ENCODE peak calls at places on chromosomes 13 and 19, in ten cellular contexts. T is T-helper 2 cell, J is upper lobe of right lung, B is DMS 273 treated with DMSO at 0.1 percent for 48 hours, S is osteocyte, G is hippocampal formation, W is mesothelial cell of epicardium, Z is Calu3, P is HTR-8/SVneo, H is NCI-H1105 treated with DMSO at 0.1 percent for 48 hours. E is an unnamed sample.

GRCh38 chr13:85582890-85583289 is 216.3 kb downstream of the SLITRK6 start:
- DNase-seq in P (no peak), J (no peak), T (no peak), H (no peak), B (no peak), S (no peak), Z (no peak), W (no peak), G (no peak), E (no peak)

GRCh38 chr13:61286148-61286745 is 129.4 kb downstream of the PCDH20 start:
- DNase-seq in P (no peak), H (peak; percentile 70), G (no peak), B (no peak), J (no peak), S (no peak), W (no peak), T (no peak), Z (no peak), E (no peak)

GRCh38 chr13:97298816-97299215 is 76.7 kb downstream of the MBNL2 start:
- DNase-seq in S (no peak), P (no peak), Z (no peak), W (no peak), G (no peak), H (no peak), J (no peak), B (no peak), T (no peak), E (no peak)

GRCh38 chr19:47026889-47027288 is 7.3 kb downstream of the NPAS1 start:
- DNase-seq in W (no peak), P (no peak), J (no peak), G (no peak), Z (no peak), T (no peak), B (no peak), H (no peak), S (no peak), E (no peak)

GRCh38 chr13:25394661-25395060 is 22.9 kb downstream of the ATP8A2 start:
- DNase-seq in S (no peak), H (no peak), P (no peak), J (no peak), W (no peak), G (no peak), Z (no peak), T (no peak), B (no peak), E (no peak)

GRCh38 chr19:972281-972680 is 11.9 kb upstream of the WDR18 start:
- DNase-seq in G (no peak), B (no peak), T (no peak), J (no peak), H (no peak), Z (no peak), P (no peak), S (no peak), W (no peak), E (no peak)

GRCh38 chr13:106599875-106600797 is 32.2 kb upstream of the ARGLU1 start:
- DNase-seq in G (no peak), W (no peak), P (no peak), T (no peak), S (no peak), H (no peak), B (no peak), J (no peak), Z (no peak), E (no peak)

GRCh38 chr13:97223711-97224461 is 1.8 kb downstream of the MBNL2 start:
- DNase-seq in H (peak; percentile 38), W (peak; percentile 48), J (no peak), G (peak; percentile 50), B (peak; percentile 65), Z (no peak), S (no peak), P (peak; percentile 54), T (no peak), E (peak; percentile 26)

GRCh38 chr13:86830046-86830445 is 841.1 kb upstream of the SLITRK5 start:
- DNase-seq in G (no peak), T (no peak), W (no peak), J (no peak), S (no peak), H (no peak), B (no peak), Z (no peak), P (no peak), E (no peak)

GRCh38 chr13:101230271-101230890 is 185.9 kb downstream of the NALCN start:
- DNase-seq in J (no peak), H (no peak), W (no peak), Z (no peak), G (no peak), P (peak; percentile 4), S (no peak), T (no peak), B (no peak), E (no peak)

GRCh38 chr13:32745509-32745908 is 159.3 kb downstream of the PDS5B start:
- DNase-seq in H (no peak), B (no peak), Z (no peak), T (no peak), J (no peak), W (no peak), P (no peak), G (no peak), S (no peak), E (no peak)

GRCh38 chr13:77443511-77443910 is 92.0 kb upstream of the SCEL start:
- DNase-seq in Z (no peak), J (no peak), T (no peak), B (no peak), S (no peak), H (no peak), P (no peak), W (no peak), G (no peak), E (no peak)

GRCh38 chr19:48965806-48966540 is 864 bp downstream of the FTL start:
- DNase-seq in B (peak; percentile 67), W (peak; percentile 88), T (peak; percentile 86), H (peak; percentile 83), G (peak; percentile 76), S (peak; percentile 90), P (no peak), J (peak; percentile 92), Z (peak; percentile 87), E (peak; percentile 85)

GRCh38 chr19:42246143-42246868 is 3.9 kb upstream of the GSK3A start:
- DNase-seq in W (peak; percentile 51), T (no peak), G (peak; percentile 81), B (peak; percentile 59), S (peak; percentile 92), H (no peak), Z (peak; percentile 65), P (peak; percentile 58), J (peak; percentile 76), E (no peak)

GRCh38 chr19:50542825-50543428 is 25.3 kb downstream of the LRRC4B start:
- DNase-seq in P (no peak), G (no peak), S (no peak), T (no peak), J (no peak), W (no peak), H (no peak), Z (no peak), B (no peak), E (no peak)

GRCh38 chr13:51112771-51113170 is 1.7 kb upstream of the C13orf42 start:
- DNase-seq in Z (no peak), W (no peak), P (no peak), G (no peak), H (no peak), J (no peak), T (no peak), S (no peak), B (no peak), E (no peak)

GRCh38 chr13:85806553-85807175 is 7.4 kb upstream of the SLITRK6 start:
- DNase-seq in S (no peak), T (no peak), G (no peak), B (peak; percentile 4), J (no peak), W (no peak), P (peak; percentile 3), Z (no peak), H (peak; percentile 60), E (no peak)

GRCh38 chr13:94617389-94618000 is 15.8 kb downstream of the GPR180 start:
- DNase-seq in T (no peak), H (peak; percentile 28), P (no peak), W (no peak), B (no peak), S (no peak), G (peak; percentile 7), Z (peak; percentile 6), J (no peak), E (no peak)

GRCh38 chr13:35791191-35791902 is 314.9 kb upstream of the MAB21L1 start:
- DNase-seq in J (no peak), P (no peak), Z (no peak), G (no peak), T (no peak), W (no peak), H (no peak), B (no peak), S (no peak), E (no peak)

GRCh38 chr19:2578911-2579677 is 103.2 kb downstream of the GADD45B start:
- DNase-seq in B (peak; percentile 24), J (peak; percentile 95), T (peak; percentile 45), Z (peak; percentile 87), G (peak; percentile 69), P (peak; percentile 84), H (peak; percentile 59), W (peak; percentile 87), S (peak; percentile 95), E (peak; percentile 55)

GRCh38 chr19:7117248-7117647 is 47.7 kb downstream of the ZNF557 start:
- DNase-seq in T (no peak), S (no peak), B (no peak), J (no peak), Z (no peak), H (no peak), W (no peak), G (no peak), P (no peak), E (no peak)

GRCh38 chr13:75494491-75494890 is 12.5 kb upstream of the TBC1D4 start:
- DNase-seq in W (no peak), T (no peak), P (no peak), H (no peak), G (no peak), S (no peak), Z (no peak), J (no peak), B (no peak), E (no peak)

GRCh38 chr19:41882568-41883462 is at the start of gene ARHGEF1:
- DNase-seq in Z (peak; percentile 56), P (peak; percentile 49), S (no peak), W (peak; percentile 44), G (peak; percentile 15), J (peak; percentile 92), T (peak; percentile 57), H (no peak), B (no peak), E (peak; percentile 36)

GRCh38 chr13:66099825-66100224 is 1130.3 kb downstream of the PCDH9 start:
- DNase-seq in H (no peak), P (no peak), B (no peak), S (no peak), T (no peak), Z (no peak), W (no peak), J (no peak), G (no peak), E (no peak)

GRCh38 chr13:80550856-80551532 is 210.1 kb upstream of the SPRY2 start:
- DNase-seq in J (no peak), H (no peak), T (no peak), P (no peak), S (no peak), G (no peak), Z (no peak), W (no peak), B (peak; percentile 21), E (no peak)

GRCh38 chr19:1860133-1860775 is 3.1 kb downstream of the KLF16 start:
- DNase-seq in B (no peak), W (peak; percentile 69), T (peak; percentile 58), P (no peak), S (peak; percentile 91), G (peak; percentile 38), Z (peak; percentile 62), H (peak; percentile 1), J (no peak), E (peak; percentile 58)

GRCh38 chr19:3387645-3388589 is 21.5 kb downstream of the NFIC start:
- DNase-seq in Z (peak; percentile 80), H (peak; percentile 90), S (no peak), J (peak; percentile 93), W (no peak), G (peak; percentile 89), P (no peak), B (peak; percentile 73), T (no peak), E (no peak)

GRCh38 chr13:73136776-73137175 is 78.0 kb downstream of the KLF5 start:
- DNase-seq in G (no peak), J (no peak), H (no peak), Z (no peak), W (no peak), T (no peak), P (no peak), B (no peak), S (no peak), E (no peak)